ENCODE peak calls at places on chromosome 4, in seven cellular contexts. Q is stomach, R is SK-N-SH, H is breast epithelium, Y is HCT116, O is GM23338, S is esophagus muscularis mucosa. W is an unnamed sample.

GRCh38 chr4:75494563-75494962 is 19.6 kb downstream of the RCHY1 start:
- DNase-seq in H (no peak), O (no peak), R (no peak), S (no peak), Q (no peak), Y (no peak), W (no peak)

GRCh38 chr4:76651616-76652015 is 216.6 kb downstream of the SHROOM3 start:
- DNase-seq in Q (no peak), R (no peak), S (no peak), O (no peak), Y (no peak), H (no peak), W (no peak)

GRCh38 chr4:87633239-87633638 is 16.8 kb upstream of the DMP1 start:
- DNase-seq in R (peak), H (no peak), Y (no peak), S (no peak), Q (no peak), O (no peak), W (no peak)

GRCh38 chr4:148289740-148290139 is 152.5 kb downstream of the NR3C2 start:
- DNase-seq in Q (no peak), O (no peak), H (no peak), R (no peak), S (no peak), Y (no peak), W (no peak)

GRCh38 chr4:15874671-15875070 is 63.9 kb downstream of the FGFBP1 start:
- DNase-seq in Y (no peak), Q (no peak), R (no peak), S (no peak), O (no peak), H (no peak), W (no peak)

GRCh38 chr4:95193391-95194224 is 355.2 kb downstream of the UNC5C start:
- DNase-seq in R (peak), Y (no peak), Q (no peak), H (no peak), S (peak), O (no peak), W (no peak)

GRCh38 chr4:151744614-151745013 is 16.2 kb downstream of the GATB start:
- DNase-seq in R (no peak), S (no peak), Q (no peak), H (no peak), O (peak), Y (peak), W (no peak)

GRCh38 chr4:107379054-107379869 is 340.8 kb downstream of the PAPSS1 start:
- DNase-seq in O (peak), Y (no peak), R (no peak), S (no peak), H (no peak), Q (no peak), W (no peak)

GRCh38 chr4:1413221-1413663 is 7.0 kb upstream of the NKX1-1 start:
- DNase-seq in R (peak), H (peak), Y (no peak), S (no peak), O (no peak), Q (peak), W (no peak)

GRCh38 chr4:147822128-147822527 is 90.2 kb downstream of the ARHGAP10 start:
- DNase-seq in O (no peak), Y (no peak), S (peak), R (no peak), H (peak), Q (peak), W (peak)

GRCh38 chr4:83929550-83929949 is 393.6 kb downstream of the GPAT3 start:
- DNase-seq in Y (no peak), S (no peak), Q (no peak), H (no peak), O (no peak), R (no peak), W (no peak)

GRCh38 chr4:79476196-79476595 is 68.2 kb upstream of the GK2 start:
- DNase-seq in Y (no peak), R (no peak), H (no peak), S (no peak), O (no peak), Q (no peak), W (peak)

GRCh38 chr4:156949373-156949814 is 22.2 kb downstream of the PDGFC start:
- DNase-seq in S (no peak), Q (no peak), H (no peak), R (no peak), Y (no peak), O (no peak), W (no peak)

GRCh38 chr4:181896609-181897008 is 346.6 kb upstream of the TENM3 start:
- DNase-seq in Q (no peak), Y (no peak), R (no peak), O (no peak), H (no peak), S (no peak), W (no peak)

GRCh38 chr4:69096111-69096656 is at the start of gene UGT2B7:
- DNase-seq in S (no peak), R (no peak), O (no peak), Y (no peak), H (no peak), Q (no peak), W (no peak)

GRCh38 chr4:126386512-126386911 is 1071.8 kb downstream of the FAT4 start:
- DNase-seq in O (no peak), Q (no peak), H (no peak), S (no peak), Y (no peak), R (no peak), W (no peak)

GRCh38 chr4:110042540-110043517 is 130.1 kb downstream of the EGF start:
- DNase-seq in R (no peak), H (no peak), S (peak), Y (no peak), O (no peak), Q (no peak), W (no peak)

GRCh38 chr4:169604131-169604900 is 8.1 kb downstream of the NEK1 start:
- DNase-seq in O (no peak), Q (no peak), S (no peak), H (no peak), Y (no peak), R (peak), W (no peak)

GRCh38 chr4:127578967-127579366 is 53.8 kb upstream of the INTU start:
- DNase-seq in Q (no peak), R (no peak), Y (no peak), S (no peak), O (no peak), H (no peak), W (no peak)

GRCh38 chr4:95985051-95985450 is 145.2 kb downstream of the PDHA2 start:
- DNase-seq in S (no peak), Q (no peak), Y (no peak), H (no peak), O (no peak), R (no peak), W (no peak)

GRCh38 chr4:88582493-88582892 is 9.8 kb upstream of the HERC3 start:
- DNase-seq in Y (no peak), H (no peak), S (no peak), O (no peak), R (no peak), Q (no peak), W (no peak)

GRCh38 chr4:89800527-89801103 is 36.3 kb downstream of the SNCA start:
- DNase-seq in H (no peak), Y (no peak), O (no peak), Q (no peak), R (no peak), S (no peak), W (no peak)

GRCh38 chr4:68342139-68342538 is 7.8 kb downstream of the YTHDC1 start:
- DNase-seq in Q (no peak), Y (no peak), S (no peak), O (peak), R (no peak), H (no peak), W (no peak)

GRCh38 chr4:184097815-184098214 is 119.9 kb downstream of the ENPP6 start:
- DNase-seq in Y (no peak), R (no peak), H (no peak), S (no peak), O (no peak), Q (no peak), W (no peak)

GRCh38 chr4:115234405-115235093 is 121.1 kb upstream of the NDST4 start:
- DNase-seq in S (no peak), Y (peak), O (peak), R (peak), H (no peak), Q (no peak), W (no peak)

GRCh38 chr4:159400782-159401712 is 298.2 kb downstream of the RAPGEF2 start:
- DNase-seq in Q (no peak), O (no peak), Y (no peak), H (no peak), S (no peak), R (no peak), W (no peak)

GRCh38 chr4:181017038-181017437 is 1226.2 kb upstream of the TENM3 start:
- DNase-seq in H (no peak), O (no peak), Q (no peak), S (no peak), R (no peak), Y (no peak), W (no peak)

GRCh38 chr4:55853484-55854046 is at the start of gene EXOC1:
- DNase-seq in O (peak), H (peak), Q (peak), Y (peak), S (peak), R (peak), W (peak)
- H3K27ac ChIP-seq in O (no peak), H (peak), Q (peak), Y (peak), S (peak), R (peak), W (peak)

DNA sequence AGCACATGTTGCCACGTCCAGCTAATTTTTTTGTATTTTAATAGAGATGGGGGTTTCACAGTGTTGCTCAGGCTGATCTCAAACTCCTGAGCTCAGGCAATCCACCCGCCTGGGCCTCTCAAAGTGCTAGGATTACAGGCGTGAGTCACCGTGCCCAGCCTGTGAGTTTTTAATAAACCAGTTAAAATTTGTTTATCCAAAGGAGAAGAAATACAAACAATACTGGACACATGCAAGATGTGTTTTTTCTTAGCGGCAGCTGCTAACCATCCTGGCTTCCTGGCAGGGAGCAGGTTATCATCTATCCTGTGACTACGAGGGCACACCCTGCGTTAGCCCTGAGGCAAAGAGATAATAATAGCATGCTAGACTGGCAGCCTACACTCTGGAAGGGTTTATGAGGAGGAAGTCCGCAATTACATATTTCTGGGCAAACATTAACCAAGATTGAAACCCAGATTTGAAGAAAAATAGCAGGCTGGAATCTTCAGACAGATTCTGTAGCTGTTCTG is 191.4 kb downstream of the SPRY1 start:
- DNase-seq in Q (peak), Y (peak), S (no peak), H (no peak), R (peak), O (no peak), W (no peak)
- TF ChIP-seq POLR2AphosphoS5 in Q (peak), Y (peak), S (no peak), H (no peak), R (no peak), O (no peak), W (no peak)

GRCh38 chr4:17580969-17581368 is 4.0 kb downstream of the LAP3 start:
- DNase-seq in S (no peak), O (no peak), R (no peak), Y (no peak), H (no peak), Q (no peak), W (no peak)
- H3K4me3 ChIP-seq in S (no peak), O (no peak), R (no peak), Y (no peak), H (no peak), Q (no peak), W (no peak)

DNA sequence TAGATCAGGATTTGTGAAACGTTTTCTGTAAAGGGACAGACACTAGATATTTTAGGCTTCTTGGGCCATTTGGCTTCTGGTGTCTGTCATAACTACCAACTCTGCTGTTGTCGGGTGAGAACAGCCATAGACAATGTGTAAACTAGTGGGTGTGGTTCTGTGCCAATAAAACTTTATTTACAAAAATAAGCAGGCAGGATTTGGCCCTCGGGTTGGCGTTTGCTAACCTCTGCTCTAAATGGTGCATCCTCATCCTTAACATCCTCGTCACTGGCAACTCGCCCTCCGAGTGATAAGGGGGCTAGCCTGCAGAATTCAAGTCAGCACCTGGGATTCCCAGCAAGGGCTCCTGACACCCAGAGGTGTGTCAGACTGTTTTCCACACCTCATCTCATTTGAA is 105.8 kb upstream of the MSX1 start:
- DNase-seq in O (no peak), S (no peak), Y (no peak), R (no peak), H (no peak), Q (no peak), W (no peak)
- H3K27ac ChIP-seq in O (no peak), S (no peak), Y (no peak), R (no peak), H (no peak), Q (no peak), W (no peak)